ENCODE peak calls at places on chromosomes 6 and 20, in ten cellular contexts. One of them, this sample, is unnamed.

GRCh38 chr20:9375221-9375681 is 139.1 kb upstream of the LAMP5 start:
- DNase-seq in H1: no peak
- DNase-seq in Panc1: no peak
- DNase-seq in suprapubic skin: no peak
- DNase-seq in transverse colon: no peak
- DNase-seq in HepG2: no peak
- DNase-seq in breast epithelium: no peak
- DNase-seq in HCT116: no peak
- DNase-seq in HL-60: no peak
- DNase-seq in sigmoid colon: no peak
- DNase-seq in this sample: no peak

GRCh38 chr20:36493013-36493800 is 48.1 kb upstream of the MYL9 start:
- DNase-seq in H1: no peak
- DNase-seq in Panc1: no peak
- DNase-seq in suprapubic skin: no peak
- DNase-seq in transverse colon: peak; percentile 26
- DNase-seq in HepG2: no peak
- DNase-seq in breast epithelium: no peak
- DNase-seq in HCT116: no peak
- DNase-seq in HL-60: no peak
- DNase-seq in sigmoid colon: no peak
- DNase-seq in this sample: no peak

GRCh38 chr20:24960302-24960801 is 11.3 kb downstream of the CST7 start:
- DNase-seq in H1: no peak
- DNase-seq in Panc1: no peak
- DNase-seq in suprapubic skin: no peak
- DNase-seq in transverse colon: no peak
- DNase-seq in HepG2: no peak
- DNase-seq in breast epithelium: no peak
- DNase-seq in HCT116: no peak
- DNase-seq in HL-60: no peak
- DNase-seq in sigmoid colon: peak; percentile 50
- DNase-seq in this sample: no peak

GRCh38 chr20:9498322-9498721 is 16.1 kb upstream of the LAMP5 start:
- DNase-seq in H1: no peak
- DNase-seq in Panc1: no peak
- DNase-seq in suprapubic skin: no peak
- DNase-seq in transverse colon: no peak
- DNase-seq in HepG2: no peak
- DNase-seq in breast epithelium: no peak
- DNase-seq in HCT116: no peak
- DNase-seq in HL-60: peak; percentile 74
- DNase-seq in sigmoid colon: no peak
- DNase-seq in this sample: no peak

GRCh38 chr20:61797200-61797599 is 268.5 kb downstream of the TAF4 start:
- DNase-seq in H1: no peak
- DNase-seq in Panc1: no peak
- DNase-seq in suprapubic skin: no peak
- DNase-seq in transverse colon: no peak
- DNase-seq in HepG2: no peak
- DNase-seq in breast epithelium: no peak
- DNase-seq in HCT116: no peak
- DNase-seq in HL-60: no peak
- DNase-seq in sigmoid colon: no peak
- DNase-seq in this sample: no peak

GRCh38 chr6:90072501-90072900 is 178.2 kb downstream of the GJA10 start:
- DNase-seq in H1: no peak
- DNase-seq in Panc1: no peak
- DNase-seq in suprapubic skin: no peak
- DNase-seq in transverse colon: no peak
- DNase-seq in HepG2: no peak
- DNase-seq in breast epithelium: no peak
- DNase-seq in HCT116: no peak
- DNase-seq in HL-60: no peak
- DNase-seq in sigmoid colon: no peak
- DNase-seq in this sample: no peak

GRCh38 chr6:7526755-7527154 is 14.7 kb upstream of the DSP start:
- DNase-seq in H1: no peak
- DNase-seq in Panc1: no peak
- DNase-seq in suprapubic skin: no peak
- DNase-seq in transverse colon: no peak
- DNase-seq in HepG2: no peak
- DNase-seq in breast epithelium: no peak
- DNase-seq in HCT116: no peak
- DNase-seq in HL-60: peak; percentile 28
- DNase-seq in sigmoid colon: no peak
- DNase-seq in this sample: no peak

GRCh38 chr6:25248100-25248499 is 31.1 kb upstream of the CARMIL1 start:
- DNase-seq in H1: no peak
- DNase-seq in Panc1: no peak
- DNase-seq in suprapubic skin: no peak
- DNase-seq in transverse colon: no peak
- DNase-seq in HepG2: no peak
- DNase-seq in breast epithelium: no peak
- DNase-seq in HCT116: no peak
- DNase-seq in HL-60: no peak
- DNase-seq in sigmoid colon: no peak
- DNase-seq in this sample: no peak

GRCh38 chr20:53768329-53768728 is 174.7 kb upstream of the ZNF217 start:
- DNase-seq in H1: peak; percentile 73
- DNase-seq in Panc1: no peak
- DNase-seq in suprapubic skin: no peak
- DNase-seq in transverse colon: no peak
- DNase-seq in HepG2: no peak
- DNase-seq in breast epithelium: no peak
- DNase-seq in HCT116: no peak
- DNase-seq in HL-60: no peak
- DNase-seq in sigmoid colon: no peak
- DNase-seq in this sample: no peak

GRCh38 chr6:21001736-21002135 is 467.5 kb downstream of the CDKAL1 start:
- DNase-seq in H1: no peak
- DNase-seq in Panc1: no peak
- DNase-seq in suprapubic skin: no peak
- DNase-seq in transverse colon: no peak
- DNase-seq in HepG2: no peak
- DNase-seq in breast epithelium: no peak
- DNase-seq in HCT116: no peak
- DNase-seq in HL-60: no peak
- DNase-seq in sigmoid colon: no peak
- DNase-seq in this sample: no peak

GRCh38 chr6:34190504-34191122 is 44.7 kb upstream of the GRM4 start:
- DNase-seq in H1: no peak
- DNase-seq in Panc1: no peak
- DNase-seq in suprapubic skin: peak; percentile 54
- DNase-seq in transverse colon: no peak
- DNase-seq in HepG2: no peak
- DNase-seq in breast epithelium: no peak
- DNase-seq in HCT116: no peak
- DNase-seq in HL-60: no peak
- DNase-seq in sigmoid colon: no peak
- DNase-seq in this sample: no peak
- TF ChIP-seq POLR2AphosphoS5 in H1: no peak
- TF ChIP-seq POLR2AphosphoS5 in Panc1: no peak
- TF ChIP-seq POLR2AphosphoS5 in suprapubic skin: no peak
- TF ChIP-seq POLR2AphosphoS5 in transverse colon: no peak
- TF ChIP-seq POLR2AphosphoS5 in HepG2: no peak
- TF ChIP-seq POLR2AphosphoS5 in breast epithelium: no peak
- TF ChIP-seq POLR2AphosphoS5 in HCT116: no peak
- TF ChIP-seq POLR2AphosphoS5 in HL-60: no peak
- TF ChIP-seq POLR2AphosphoS5 in sigmoid colon: no peak
- TF ChIP-seq POLR2AphosphoS5 in this sample: no peak

DNA sequence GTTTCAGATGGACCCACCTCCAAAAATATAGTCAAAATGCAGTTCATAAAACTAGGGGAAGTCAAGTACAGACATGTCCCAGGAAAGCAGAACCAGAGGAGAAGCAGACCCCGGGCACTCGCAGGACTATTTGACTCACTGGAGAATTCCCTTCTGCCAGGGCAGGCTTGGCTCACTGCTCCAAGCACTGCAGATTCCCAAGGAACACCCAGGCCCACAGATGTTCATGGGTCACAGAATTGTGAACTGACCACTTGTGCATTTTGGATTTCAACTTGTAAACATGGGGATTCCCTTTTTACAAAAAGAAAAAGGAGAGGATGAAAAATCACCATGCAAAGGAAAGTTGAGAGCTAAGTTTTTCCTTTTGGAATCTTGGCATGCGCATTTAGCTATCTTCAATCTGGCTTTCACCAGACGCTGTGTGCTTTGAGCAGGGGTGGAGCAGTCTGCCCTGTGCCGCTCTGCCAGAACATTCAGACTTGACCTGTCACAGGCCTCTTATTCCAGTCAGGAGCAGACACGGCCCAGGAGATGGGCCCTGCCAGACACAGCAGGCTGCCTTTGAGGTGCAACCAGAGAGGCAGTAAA is 237.5 kb upstream of the TAB2 start:
- DNase-seq in H1: no peak
- DNase-seq in Panc1: no peak
- DNase-seq in suprapubic skin: no peak
- DNase-seq in transverse colon: no peak
- DNase-seq in HepG2: no peak
- DNase-seq in breast epithelium: peak; percentile 57
- DNase-seq in HCT116: no peak
- DNase-seq in HL-60: no peak
- DNase-seq in sigmoid colon: peak; percentile 89
- DNase-seq in this sample: no peak
- TF ChIP-seq POLR2AphosphoS5 in H1: no peak
- TF ChIP-seq POLR2AphosphoS5 in Panc1: no peak
- TF ChIP-seq POLR2AphosphoS5 in suprapubic skin: no peak
- TF ChIP-seq POLR2AphosphoS5 in transverse colon: peak; percentile 13
- TF ChIP-seq POLR2AphosphoS5 in HepG2: no peak
- TF ChIP-seq POLR2AphosphoS5 in breast epithelium: no peak
- TF ChIP-seq POLR2AphosphoS5 in HCT116: no peak
- TF ChIP-seq POLR2AphosphoS5 in HL-60: no peak
- TF ChIP-seq POLR2AphosphoS5 in sigmoid colon: peak; percentile 58
- TF ChIP-seq POLR2AphosphoS5 in this sample: no peak

GRCh38 chr6:157717266-157717870 is 105.7 kb upstream of the SNX9 start:
- DNase-seq in H1: no peak
- DNase-seq in Panc1: no peak
- DNase-seq in suprapubic skin: no peak
- DNase-seq in transverse colon: peak; percentile 58
- DNase-seq in HepG2: no peak
- DNase-seq in breast epithelium: no peak
- DNase-seq in HCT116: no peak
- DNase-seq in HL-60: no peak
- DNase-seq in sigmoid colon: no peak
- DNase-seq in this sample: no peak

GRCh38 chr6:157714153-157714490 is 108.9 kb upstream of the SNX9 start:
- DNase-seq in H1: no peak
- DNase-seq in Panc1: no peak
- DNase-seq in suprapubic skin: no peak
- DNase-seq in transverse colon: no peak
- DNase-seq in HepG2: no peak
- DNase-seq in breast epithelium: no peak
- DNase-seq in HCT116: no peak
- DNase-seq in HL-60: no peak
- DNase-seq in sigmoid colon: no peak
- DNase-seq in this sample: no peak

GRCh38 chr6:157713451-157714152 is 109.4 kb upstream of the SNX9 start:
- DNase-seq in H1: no peak
- DNase-seq in Panc1: no peak
- DNase-seq in suprapubic skin: no peak
- DNase-seq in transverse colon: no peak
- DNase-seq in HepG2: no peak
- DNase-seq in breast epithelium: no peak
- DNase-seq in HCT116: no peak
- DNase-seq in HL-60: no peak
- DNase-seq in sigmoid colon: no peak
- DNase-seq in this sample: no peak

GRCh38 chr6:157716553-157716952 is 106.5 kb upstream of the SNX9 start:
- DNase-seq in H1: no peak
- DNase-seq in Panc1: no peak
- DNase-seq in suprapubic skin: no peak
- DNase-seq in transverse colon: no peak
- DNase-seq in HepG2: no peak
- DNase-seq in breast epithelium: no peak
- DNase-seq in HCT116: no peak
- DNase-seq in HL-60: no peak
- DNase-seq in sigmoid colon: no peak
- DNase-seq in this sample: no peak

DNA sequence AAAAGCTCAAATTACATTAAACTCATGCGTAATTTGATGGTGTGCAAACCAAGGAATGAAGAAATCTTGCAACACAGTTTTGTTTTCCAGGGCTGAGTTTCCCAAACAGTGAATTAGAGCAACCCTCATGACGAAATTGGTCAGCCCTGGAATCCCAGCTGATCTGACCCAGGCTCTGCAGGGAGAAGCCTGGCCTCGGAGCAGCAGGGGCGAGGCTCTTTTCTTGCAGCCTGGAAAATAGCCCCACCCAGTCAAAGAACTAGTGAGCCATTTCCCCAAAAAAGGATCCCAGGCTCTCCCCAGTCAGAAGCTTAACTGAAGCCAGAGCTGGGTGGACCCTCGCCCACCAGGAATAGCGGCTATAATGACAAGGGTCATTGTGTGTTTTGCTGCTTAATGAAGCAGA is 107.3 kb upstream of the SNX9 start:
- DNase-seq in H1: no peak
- DNase-seq in Panc1: no peak
- DNase-seq in suprapubic skin: peak; percentile 87
- DNase-seq in transverse colon: peak; percentile 50
- DNase-seq in HepG2: no peak
- DNase-seq in breast epithelium: peak; percentile 40
- DNase-seq in HCT116: no peak
- DNase-seq in HL-60: no peak
- DNase-seq in sigmoid colon: peak; percentile 92
- DNase-seq in this sample: no peak
- TF ChIP-seq POLR2AphosphoS5 in H1: no peak
- TF ChIP-seq POLR2AphosphoS5 in Panc1: no peak
- TF ChIP-seq POLR2AphosphoS5 in suprapubic skin: peak; percentile 76
- TF ChIP-seq POLR2AphosphoS5 in transverse colon: peak; percentile 72
- TF ChIP-seq POLR2AphosphoS5 in HepG2: no peak
- TF ChIP-seq POLR2AphosphoS5 in breast epithelium: peak; percentile 80
- TF ChIP-seq POLR2AphosphoS5 in HCT116: no peak
- TF ChIP-seq POLR2AphosphoS5 in HL-60: no peak
- TF ChIP-seq POLR2AphosphoS5 in sigmoid colon: peak; percentile 38
- TF ChIP-seq POLR2AphosphoS5 in this sample: no peak

GRCh38 chr20:10739134-10739533 is 65.3 kb upstream of the JAG1 start:
- DNase-seq in H1: no peak
- DNase-seq in Panc1: no peak
- DNase-seq in suprapubic skin: no peak
- DNase-seq in transverse colon: no peak
- DNase-seq in HepG2: no peak
- DNase-seq in breast epithelium: no peak
- DNase-seq in HCT116: no peak
- DNase-seq in HL-60: no peak
- DNase-seq in sigmoid colon: no peak
- DNase-seq in this sample: no peak

GRCh38 chr20:10735195-10735949 is 61.6 kb upstream of the JAG1 start:
- DNase-seq in H1: no peak
- DNase-seq in Panc1: no peak
- DNase-seq in suprapubic skin: no peak
- DNase-seq in transverse colon: no peak
- DNase-seq in HepG2: no peak
- DNase-seq in breast epithelium: no peak
- DNase-seq in HCT116: no peak
- DNase-seq in HL-60: no peak
- DNase-seq in sigmoid colon: no peak
- DNase-seq in this sample: no peak

GRCh38 chr20:10741060-10741459 is 67.3 kb upstream of the JAG1 start:
- DNase-seq in H1: no peak
- DNase-seq in Panc1: no peak
- DNase-seq in suprapubic skin: no peak
- DNase-seq in transverse colon: no peak
- DNase-seq in HepG2: no peak
- DNase-seq in breast epithelium: no peak
- DNase-seq in HCT116: no peak
- DNase-seq in HL-60: no peak
- DNase-seq in sigmoid colon: no peak
- DNase-seq in this sample: no peak

GRCh38 chr20:10739575-10739974 is 65.8 kb upstream of the JAG1 start:
- DNase-seq in H1: no peak
- DNase-seq in Panc1: no peak
- DNase-seq in suprapubic skin: no peak
- DNase-seq in transverse colon: peak; percentile 38
- DNase-seq in HepG2: no peak
- DNase-seq in breast epithelium: no peak
- DNase-seq in HCT116: no peak
- DNase-seq in HL-60: no peak
- DNase-seq in sigmoid colon: no peak
- DNase-seq in this sample: no peak
- TF ChIP-seq POLR2AphosphoS5 in H1: no peak
- TF ChIP-seq POLR2AphosphoS5 in Panc1: no peak
- TF ChIP-seq POLR2AphosphoS5 in suprapubic skin: no peak
- TF ChIP-seq POLR2AphosphoS5 in transverse colon: no peak
- TF ChIP-seq POLR2AphosphoS5 in HepG2: no peak
- TF ChIP-seq POLR2AphosphoS5 in breast epithelium: no peak
- TF ChIP-seq POLR2AphosphoS5 in HCT116: no peak
- TF ChIP-seq POLR2AphosphoS5 in HL-60: no peak
- TF ChIP-seq POLR2AphosphoS5 in sigmoid colon: no peak
- TF ChIP-seq POLR2AphosphoS5 in this sample: no peak

This sample was measured in GM12891.